ENCODE peak calls at places on chromosomes 12 and 14, in ten cellular contexts. Q is uterus, V is erythroblast, Y is NB4, Z is breast epithelium, O is body of pancreas, J is gastrocnemius medialis, N is IMR-90, E is Peyer's patch, G is lower leg skin. A is an unnamed sample.

GRCh38 chr12:123671876-123672275 is 963 bp downstream of the TCTN2 start:
- DNase-seq in G (no peak), J (no peak), O (no peak), Y (no peak), E (no peak), V (no peak), Z (no peak), Q (no peak), N (peak), A (no peak)

GRCh38 chr12:93404961-93405849 is 27.5 kb downstream of the NUDT4 start:
- DNase-seq in E (no peak), V (peak), N (no peak), J (no peak), Q (no peak), O (no peak), G (no peak), Y (no peak), Z (no peak), A (no peak)

GRCh38 chr14:95098984-95099599 is 58.2 kb downstream of the DICER1 start:
- DNase-seq in Y (peak), N (peak), E (peak), J (peak), Q (peak), G (peak), Z (peak), V (peak), O (peak), A (no peak)

GRCh38 chr12:65510584-65511050 is 232.1 kb downstream of the MSRB3 start:
- DNase-seq in J (no peak), E (no peak), Z (no peak), Y (no peak), V (no peak), Q (peak), G (no peak), N (no peak), O (peak), A (no peak)

GRCh38 chr12:34286934-34287333 is 264.6 kb downstream of the ALG10 start:
- DNase-seq in O (no peak), G (no peak), V (no peak), Z (no peak), N (no peak), J (no peak), E (no peak), Y (no peak), Q (no peak), A (no peak)

GRCh38 chr14:63910593-63911363 is 58.0 kb downstream of the SYNE2 start:
- DNase-seq in Z (no peak), V (no peak), Y (no peak), N (peak), Q (no peak), J (no peak), E (no peak), O (no peak), G (no peak), A (peak)

GRCh38 chr14:102923201-102923919 is 897 bp downstream of the AMN start:
- DNase-seq in O (no peak), G (no peak), Q (no peak), V (no peak), N (no peak), Y (no peak), J (no peak), E (no peak), Z (no peak), A (no peak)

GRCh38 chr14:60315181-60315580 is 66.2 kb downstream of the PPM1A start:
- DNase-seq in O (no peak), J (no peak), E (no peak), Y (no peak), Z (no peak), G (no peak), Q (no peak), N (no peak), V (peak), A (no peak)

GRCh38 chr12:52454411-52455201 is 2.7 kb upstream of the KRT6B start:
- DNase-seq in Q (no peak), J (no peak), V (no peak), E (no peak), N (no peak), Y (no peak), G (no peak), O (no peak), Z (no peak), A (peak)

GRCh38 chr12:109714141-109714912 is 702 bp downstream of the FAM222A start:
- DNase-seq in Z (peak), J (peak), V (peak), G (no peak), E (peak), Q (peak), O (peak), N (peak), Y (peak), A (no peak)

GRCh38 chr12:95731519-95731958 is 59.0 kb downstream of the NTN4 start:
- DNase-seq in Z (no peak), N (no peak), V (no peak), G (no peak), Q (no peak), Y (no peak), E (no peak), J (no peak), O (no peak), A (no peak)

GRCh38 chr14:93525691-93526451 is 95.1 kb downstream of the UNC79 start:
- DNase-seq in G (no peak), Z (no peak), J (no peak), Q (no peak), N (peak), Y (no peak), O (no peak), E (no peak), V (no peak), A (no peak)

GRCh38 chr12:116236148-116236731 is 41.3 kb downstream of the MED13L start:
- DNase-seq in V (peak), Q (peak), Y (peak), N (peak), J (peak), O (peak), E (peak), G (peak), Z (no peak), A (no peak)

GRCh38 chr14:91749857-91750256 is 18.0 kb upstream of the CATSPERB start:
- DNase-seq in Z (no peak), E (no peak), O (no peak), N (no peak), V (no peak), Q (no peak), Y (no peak), J (no peak), G (no peak), A (no peak)

GRCh38 chr12:43329381-43329780 is 222.6 kb downstream of the ADAMTS20 start:
- DNase-seq in G (no peak), Y (no peak), V (no peak), Q (no peak), J (no peak), E (no peak), N (peak), Z (no peak), O (no peak), A (no peak)

GRCh38 chr12:118060301-118061010 is 523 bp downstream of the WSB2 start:
- DNase-seq in V (peak), O (peak), J (peak), G (peak), E (peak), Z (peak), Q (peak), Y (peak), N (no peak), A (no peak)

GRCh38 chr14:53306267-53306721 is 153.2 kb upstream of the DDHD1 start:
- DNase-seq in O (peak), E (peak), N (peak), Q (peak), J (no peak), Z (no peak), G (no peak), V (peak), Y (peak), A (no peak)

GRCh38 chr12:24661657-24662096 is 287.2 kb downstream of the BCAT1 start:
- DNase-seq in Q (no peak), Z (no peak), O (peak), J (peak), G (peak), E (no peak), V (no peak), N (peak), Y (peak), A (no peak)

GRCh38 chr14:63956326-63956725 is 103.5 kb downstream of the SYNE2 start:
- DNase-seq in V (no peak), G (no peak), J (no peak), Q (no peak), Z (no peak), E (no peak), Y (no peak), O (no peak), N (peak), A (no peak)

GRCh38 chr12:43338848-43339526 is 213.0 kb downstream of the ADAMTS20 start:
- DNase-seq in E (no peak), O (no peak), V (no peak), Z (no peak), N (peak), G (no peak), Q (no peak), J (no peak), Y (peak), A (no peak)

GRCh38 chr14:65179918-65180724 is 77.8 kb upstream of the MAX start:
- DNase-seq in Q (no peak), G (peak), O (peak), N (peak), J (peak), Z (no peak), Y (no peak), V (no peak), E (peak), A (no peak)

GRCh38 chr14:92352158-92352985 is 29.4 kb downstream of the SLC24A4 start:
- DNase-seq in O (no peak), Q (no peak), V (peak), Y (peak), N (no peak), J (no peak), E (no peak), Z (no peak), G (no peak), A (no peak)

GRCh38 chr14:86708846-86709339 is 1178.9 kb downstream of the FLRT2 start:
- DNase-seq in Q (no peak), Y (no peak), O (peak), Z (no peak), G (no peak), J (no peak), N (no peak), V (no peak), E (no peak), A (no peak)

GRCh38 chr12:89073027-89073398 is 279.3 kb downstream of the DUSP6 start:
- DNase-seq in J (no peak), O (peak), Y (no peak), V (no peak), Z (no peak), Q (no peak), N (peak), E (no peak), G (no peak), A (no peak)

GRCh38 chr12:75996907-75997447 is 34.6 kb downstream of the PHLDA1 start:
- DNase-seq in E (no peak), Z (no peak), G (no peak), Y (no peak), O (no peak), N (no peak), J (no peak), Q (no peak), V (no peak), A (no peak)

GRCh38 chr14:69519253-69519661 is 34.7 kb downstream of the PLEKHD1 start:
- DNase-seq in Z (no peak), V (no peak), O (no peak), J (no peak), Y (no peak), N (no peak), E (no peak), G (no peak), Q (peak), A (no peak)

GRCh38 chr12:62543324-62543723 is 76.7 kb downstream of the MON2 start:
- DNase-seq in V (no peak), Q (no peak), J (no peak), G (no peak), E (no peak), N (no peak), Z (no peak), O (no peak), Y (no peak), A (no peak)

GRCh38 chr12:67268335-67268895 is 743 bp upstream of the CAND1 start:
- DNase-seq in E (peak), O (peak), Y (peak), N (peak), V (peak), Q (peak), J (peak), G (peak), Z (peak), A (peak)
- TF ChIP-seq POLR2A in E (no peak), O (no peak), Y (peak), N (no peak), V (no peak), Q (peak), J (no peak), G (no peak), Z (no peak), A (no peak)

GRCh38 chr14:21476925-21477681 is at the start of the genes RAB2B and TOX4:
- DNase-seq in Y (peak), J (peak), N (peak), Z (peak), G (peak), O (peak), V (peak), Q (peak), E (peak), A (peak)

GRCh38 chr14:21475767-21476525 is 813 bp downstream of the RAB2B start:
- DNase-seq in G (no peak), Z (no peak), Y (no peak), Q (no peak), N (no peak), V (peak), J (no peak), E (no peak), O (no peak), A (no peak)

GRCh38 chr14:21476526-21476924 is 234 bp downstream of the RAB2B start:
- DNase-seq in J (peak), Z (peak), Y (no peak), N (no peak), V (no peak), Q (no peak), O (peak), E (peak), G (no peak), A (peak)
- TF ChIP-seq POLR2A in J (no peak), Z (no peak), Y (no peak), N (no peak), V (no peak), Q (no peak), O (no peak), E (no peak), G (no peak), A (no peak)

DNA sequence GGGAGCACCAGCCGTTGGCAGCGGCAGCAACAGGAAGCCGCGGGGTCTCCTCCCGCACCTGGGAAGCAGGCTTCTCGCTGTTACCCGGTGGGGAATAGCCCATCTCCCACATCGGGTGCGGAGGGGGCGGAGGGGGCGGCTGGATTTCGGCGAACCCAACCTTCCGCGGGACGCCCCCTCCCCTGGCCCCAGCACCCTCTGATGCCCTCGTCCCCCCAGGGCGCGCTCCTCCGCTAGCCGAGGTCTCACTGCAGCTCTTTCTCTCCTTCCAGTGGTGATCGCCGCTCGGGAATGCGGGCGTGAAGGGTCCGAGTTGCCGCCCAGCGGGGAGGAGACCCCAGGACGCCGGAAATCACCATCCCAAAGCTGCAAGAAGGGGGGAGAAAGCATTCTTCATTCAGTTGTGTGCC is 301 bp downstream of the SAMD4A start:
- DNase-seq in O (no peak), N (no peak), Y (no peak), Q (peak), V (no peak), J (no peak), E (peak), Z (no peak), G (peak), A (no peak)
- TF ChIP-seq POLR2A in O (no peak), N (no peak), Y (no peak), Q (peak), V (no peak), J (no peak), E (no peak), Z (no peak), G (no peak), A (no peak)

GRCh38 chr12:106986625-106987389 is at the start of gene MTERF2:
- DNase-seq in O (peak), Y (peak), N (peak), J (peak), G (peak), V (peak), Q (peak), E (peak), Z (peak), A (peak)
- TF ChIP-seq POLR2A in O (peak), Y (no peak), N (peak), J (peak), G (no peak), V (peak), Q (peak), E (peak), Z (peak), A (no peak)

GRCh38 chr12:57771873-57772428 is at the start of gene METTL1:
- DNase-seq in N (peak), V (peak), J (peak), Q (peak), Z (peak), E (peak), Y (peak), O (peak), G (peak), A (peak)
- TF ChIP-seq POLR2A in N (peak), V (peak), J (peak), Q (no peak), Z (no peak), E (peak), Y (peak), O (peak), G (no peak), A (no peak)

GRCh38 chr12:130839770-130840355 is 813 bp upstream of the STX2 start:
- DNase-seq in G (no peak), E (no peak), J (no peak), V (no peak), O (no peak), Y (no peak), Z (no peak), Q (no peak), N (no peak), A (no peak)

GRCh38 chr12:130838284-130838950 is 633 bp downstream of the STX2 start:
- DNase-seq in Z (no peak), J (peak), G (peak), N (no peak), Y (peak), O (peak), Q (peak), V (peak), E (no peak), A (no peak)

GRCh38 chr12:130835436-130835835 is 3.6 kb downstream of the STX2 start:
- DNase-seq in Q (no peak), V (no peak), O (no peak), E (no peak), N (no peak), Z (no peak), Y (no peak), J (no peak), G (no peak), A (no peak)

GRCh38 chr12:130835011-130835410 is 4.0 kb downstream of the STX2 start:
- DNase-seq in G (no peak), Y (peak), Z (no peak), N (no peak), O (no peak), J (no peak), E (no peak), Q (no peak), V (peak), A (no peak)

GRCh38 chr12:130838951-130839769 is at the start of gene STX2:
- DNase-seq in J (peak), V (peak), Y (peak), G (peak), Z (peak), O (peak), Q (peak), E (peak), N (peak), A (peak)
- TF ChIP-seq POLR2A in J (peak), V (no peak), Y (peak), G (no peak), Z (no peak), O (no peak), Q (no peak), E (no peak), N (no peak), A (no peak)

DNA sequence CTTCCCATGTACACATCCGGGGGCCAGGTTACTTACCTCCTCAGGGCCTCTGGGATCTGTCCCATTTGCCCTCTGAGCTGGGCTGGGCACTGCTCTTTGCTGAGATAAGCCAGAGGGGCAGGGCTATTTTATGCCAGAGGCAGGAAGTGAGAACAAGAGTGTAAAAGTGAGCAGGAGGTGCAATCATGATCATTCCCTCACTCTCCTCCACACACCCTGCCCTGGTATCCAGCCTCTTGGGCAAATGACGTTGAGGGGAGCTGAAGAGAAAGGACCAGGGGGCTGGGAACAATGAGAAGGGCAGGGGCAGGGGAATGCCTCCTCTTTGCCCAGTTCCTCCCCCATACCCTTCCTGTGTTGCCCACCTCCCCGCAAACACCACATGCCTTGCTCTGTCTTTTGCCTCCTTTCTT is 4.2 kb downstream of the LPAR5 start:
- DNase-seq in G (no peak), O (no peak), J (no peak), V (peak), Z (no peak), Q (no peak), N (no peak), E (peak), Y (no peak), A (no peak)
- TF ChIP-seq POLR2A in G (no peak), O (no peak), J (no peak), V (peak), Z (no peak), Q (no peak), N (no peak), E (peak), Y (no peak), A (no peak)